ENCODE peak calls at places on chromosome 13, in nine cellular contexts. One of them, this sample, is unnamed.

GRCh38 chr13:40981361-40981760 is 37.8 kb downstream of the ELF1 start:
- DNase-seq in colonic mucosa: no peak
- DNase-seq in right atrium auricular region: no peak
- DNase-seq in heart left ventricle: no peak
- DNase-seq in neural crest cell: no peak
- DNase-seq in Caco-2: no peak
- DNase-seq in AG09319: no peak
- DNase-seq in fibroblast of pulmonary artery: peak
- DNase-seq in cardiac fibroblast: peak
- DNase-seq in this sample: no peak

GRCh38 chr13:76991432-76991795 is 467 bp upstream of the CLN5 start:
- DNase-seq in cardiac fibroblast: no peak
- DNase-seq in neural crest cell: no peak
- DNase-seq in colonic mucosa: peak
- DNase-seq in Caco-2: no peak
- DNase-seq in AG09319: no peak
- DNase-seq in heart left ventricle: peak
- DNase-seq in right atrium auricular region: no peak
- DNase-seq in fibroblast of pulmonary artery: no peak
- DNase-seq in this sample: no peak

GRCh38 chr13:97914537-97914936 is 38.9 kb upstream of the IPO5 start:
- DNase-seq in heart left ventricle: no peak
- DNase-seq in cardiac fibroblast: peak
- DNase-seq in right atrium auricular region: no peak
- DNase-seq in AG09319: no peak
- DNase-seq in colonic mucosa: no peak
- DNase-seq in neural crest cell: no peak
- DNase-seq in fibroblast of pulmonary artery: no peak
- DNase-seq in Caco-2: no peak
- DNase-seq in this sample: no peak

GRCh38 chr13:23672616-23673015 is 102.4 kb downstream of the TNFRSF19 start:
- DNase-seq in colonic mucosa: no peak
- DNase-seq in right atrium auricular region: no peak
- DNase-seq in Caco-2: no peak
- DNase-seq in heart left ventricle: no peak
- DNase-seq in AG09319: no peak
- DNase-seq in fibroblast of pulmonary artery: peak
- DNase-seq in cardiac fibroblast: peak
- DNase-seq in neural crest cell: no peak
- DNase-seq in this sample: no peak

GRCh38 chr13:31629085-31629785 is 110.1 kb upstream of the RXFP2 start:
- DNase-seq in AG09319: no peak
- DNase-seq in neural crest cell: no peak
- DNase-seq in cardiac fibroblast: peak
- DNase-seq in fibroblast of pulmonary artery: peak
- DNase-seq in Caco-2: no peak
- DNase-seq in right atrium auricular region: no peak
- DNase-seq in colonic mucosa: no peak
- DNase-seq in heart left ventricle: no peak
- DNase-seq in this sample: no peak

GRCh38 chr13:19781526-19781925 is 1.2 kb downstream of the PSPC1 start:
- DNase-seq in cardiac fibroblast: no peak
- DNase-seq in colonic mucosa: no peak
- DNase-seq in fibroblast of pulmonary artery: peak
- DNase-seq in right atrium auricular region: no peak
- DNase-seq in AG09319: no peak
- DNase-seq in heart left ventricle: no peak
- DNase-seq in neural crest cell: no peak
- DNase-seq in Caco-2: no peak
- DNase-seq in this sample: no peak

GRCh38 chr13:99403458-99403971 is 96.3 kb upstream of the GPR183 start:
- DNase-seq in AG09319: no peak
- DNase-seq in fibroblast of pulmonary artery: no peak
- DNase-seq in neural crest cell: no peak
- DNase-seq in colonic mucosa: peak
- DNase-seq in heart left ventricle: no peak
- DNase-seq in Caco-2: no peak
- DNase-seq in cardiac fibroblast: no peak
- DNase-seq in right atrium auricular region: no peak
- DNase-seq in this sample: no peak

GRCh38 chr13:32035701-32036100 is 4.1 kb downstream of the FRY start:
- DNase-seq in AG09319: no peak
- DNase-seq in Caco-2: peak
- DNase-seq in right atrium auricular region: no peak
- DNase-seq in colonic mucosa: no peak
- DNase-seq in neural crest cell: no peak
- DNase-seq in heart left ventricle: no peak
- DNase-seq in cardiac fibroblast: no peak
- DNase-seq in fibroblast of pulmonary artery: no peak
- DNase-seq in this sample: no peak

GRCh38 chr13:113209336-113209879 is at the start of gene CUL4A:
- DNase-seq in fibroblast of pulmonary artery: peak
- DNase-seq in neural crest cell: peak
- DNase-seq in colonic mucosa: peak
- DNase-seq in AG09319: no peak
- DNase-seq in Caco-2: peak
- DNase-seq in right atrium auricular region: peak
- DNase-seq in heart left ventricle: peak
- DNase-seq in cardiac fibroblast: peak
- DNase-seq in this sample: peak

GRCh38 chr13:105474983-105475382 is 1060.5 kb downstream of the EFNB2 start:
- DNase-seq in right atrium auricular region: no peak
- DNase-seq in neural crest cell: no peak
- DNase-seq in cardiac fibroblast: no peak
- DNase-seq in heart left ventricle: no peak
- DNase-seq in fibroblast of pulmonary artery: no peak
- DNase-seq in colonic mucosa: no peak
- DNase-seq in Caco-2: no peak
- DNase-seq in AG09319: no peak
- DNase-seq in this sample: no peak

GRCh38 chr13:114067381-114067885 is 65.0 kb downstream of the RASA3 start:
- DNase-seq in fibroblast of pulmonary artery: peak
- DNase-seq in heart left ventricle: no peak
- DNase-seq in Caco-2: no peak
- DNase-seq in cardiac fibroblast: peak
- DNase-seq in neural crest cell: no peak
- DNase-seq in colonic mucosa: no peak
- DNase-seq in right atrium auricular region: no peak
- DNase-seq in AG09319: peak
- DNase-seq in this sample: no peak

GRCh38 chr13:63625869-63626268 is 2210.2 kb upstream of the PCDH20 start:
- DNase-seq in heart left ventricle: no peak
- DNase-seq in AG09319: no peak
- DNase-seq in right atrium auricular region: no peak
- DNase-seq in colonic mucosa: no peak
- DNase-seq in cardiac fibroblast: peak
- DNase-seq in neural crest cell: no peak
- DNase-seq in Caco-2: no peak
- DNase-seq in fibroblast of pulmonary artery: peak
- DNase-seq in this sample: no peak

GRCh38 chr13:59487883-59488282 is 675.8 kb downstream of the DIAPH3 start:
- DNase-seq in right atrium auricular region: no peak
- DNase-seq in AG09319: no peak
- DNase-seq in fibroblast of pulmonary artery: no peak
- DNase-seq in colonic mucosa: no peak
- DNase-seq in Caco-2: peak
- DNase-seq in neural crest cell: no peak
- DNase-seq in cardiac fibroblast: no peak
- DNase-seq in heart left ventricle: no peak
- DNase-seq in this sample: no peak

GRCh38 chr13:75016225-75016624 is 465.7 kb downstream of the TBC1D4 start:
- DNase-seq in neural crest cell: no peak
- DNase-seq in heart left ventricle: no peak
- DNase-seq in AG09319: no peak
- DNase-seq in cardiac fibroblast: peak
- DNase-seq in colonic mucosa: no peak
- DNase-seq in right atrium auricular region: no peak
- DNase-seq in Caco-2: no peak
- DNase-seq in fibroblast of pulmonary artery: no peak
- DNase-seq in this sample: no peak

GRCh38 chr13:33352520-33352919 is 67.0 kb upstream of the STARD13 start:
- DNase-seq in fibroblast of pulmonary artery: no peak
- DNase-seq in right atrium auricular region: no peak
- DNase-seq in AG09319: no peak
- DNase-seq in colonic mucosa: no peak
- DNase-seq in cardiac fibroblast: no peak
- DNase-seq in neural crest cell: no peak
- DNase-seq in Caco-2: no peak
- DNase-seq in heart left ventricle: no peak
- DNase-seq in this sample: no peak

GRCh38 chr13:33349996-33350826 is 64.7 kb upstream of the STARD13 start:
- DNase-seq in cardiac fibroblast: peak
- DNase-seq in Caco-2: peak
- DNase-seq in fibroblast of pulmonary artery: peak
- DNase-seq in colonic mucosa: peak
- DNase-seq in AG09319: no peak
- DNase-seq in neural crest cell: peak
- DNase-seq in heart left ventricle: peak
- DNase-seq in right atrium auricular region: no peak
- DNase-seq in this sample: peak

GRCh38 chr13:33349314-33349995 is 63.9 kb upstream of the STARD13 start:
- DNase-seq in Caco-2: no peak
- DNase-seq in colonic mucosa: peak
- DNase-seq in cardiac fibroblast: peak
- DNase-seq in fibroblast of pulmonary artery: no peak
- DNase-seq in AG09319: no peak
- DNase-seq in neural crest cell: no peak
- DNase-seq in heart left ventricle: peak
- DNase-seq in right atrium auricular region: no peak
- DNase-seq in this sample: peak

GRCh38 chr13:33352023-33352422 is 66.5 kb upstream of the STARD13 start:
- DNase-seq in cardiac fibroblast: no peak
- DNase-seq in fibroblast of pulmonary artery: no peak
- DNase-seq in heart left ventricle: no peak
- DNase-seq in neural crest cell: no peak
- DNase-seq in colonic mucosa: no peak
- DNase-seq in right atrium auricular region: no peak
- DNase-seq in Caco-2: no peak
- DNase-seq in AG09319: no peak
- DNase-seq in this sample: no peak

GRCh38 chr13:33351324-33351723 is 65.8 kb upstream of the STARD13 start:
- DNase-seq in Caco-2: no peak
- DNase-seq in heart left ventricle: no peak
- DNase-seq in fibroblast of pulmonary artery: peak
- DNase-seq in neural crest cell: no peak
- DNase-seq in colonic mucosa: peak
- DNase-seq in AG09319: peak
- DNase-seq in cardiac fibroblast: peak
- DNase-seq in right atrium auricular region: no peak
- DNase-seq in this sample: no peak
- TF ChIP-seq CTCF in Caco-2: no peak
- TF ChIP-seq CTCF in heart left ventricle: no peak
- TF ChIP-seq CTCF in fibroblast of pulmonary artery: peak
- TF ChIP-seq CTCF in neural crest cell: no peak
- TF ChIP-seq CTCF in colonic mucosa: peak
- TF ChIP-seq CTCF in AG09319: no peak
- TF ChIP-seq CTCF in cardiac fibroblast: peak
- TF ChIP-seq CTCF in right atrium auricular region: no peak
- TF ChIP-seq CTCF in this sample: no peak

GRCh38 chr13:37966266-37966665 is 96.7 kb upstream of the TRPC4 start:
- DNase-seq in colonic mucosa: no peak
- DNase-seq in fibroblast of pulmonary artery: no peak
- DNase-seq in right atrium auricular region: no peak
- DNase-seq in heart left ventricle: no peak
- DNase-seq in AG09319: no peak
- DNase-seq in neural crest cell: no peak
- DNase-seq in cardiac fibroblast: no peak
- DNase-seq in Caco-2: no peak
- DNase-seq in this sample: no peak

GRCh38 chr13:37959284-37959683 is 89.7 kb upstream of the TRPC4 start:
- DNase-seq in right atrium auricular region: no peak
- DNase-seq in AG09319: no peak
- DNase-seq in neural crest cell: no peak
- DNase-seq in fibroblast of pulmonary artery: no peak
- DNase-seq in Caco-2: no peak
- DNase-seq in heart left ventricle: no peak
- DNase-seq in colonic mucosa: no peak
- DNase-seq in cardiac fibroblast: no peak
- DNase-seq in this sample: no peak

GRCh38 chr13:37956536-37956935 is 87.0 kb upstream of the TRPC4 start:
- DNase-seq in fibroblast of pulmonary artery: no peak
- DNase-seq in neural crest cell: no peak
- DNase-seq in cardiac fibroblast: no peak
- DNase-seq in colonic mucosa: no peak
- DNase-seq in right atrium auricular region: no peak
- DNase-seq in heart left ventricle: no peak
- DNase-seq in Caco-2: no peak
- DNase-seq in AG09319: no peak
- DNase-seq in this sample: no peak

GRCh38 chr13:37960427-37960826 is 90.9 kb upstream of the TRPC4 start:
- DNase-seq in fibroblast of pulmonary artery: peak
- DNase-seq in cardiac fibroblast: peak
- DNase-seq in heart left ventricle: no peak
- DNase-seq in right atrium auricular region: no peak
- DNase-seq in colonic mucosa: no peak
- DNase-seq in neural crest cell: no peak
- DNase-seq in Caco-2: peak
- DNase-seq in AG09319: no peak
- DNase-seq in this sample: no peak
- TF ChIP-seq CTCF in fibroblast of pulmonary artery: peak
- TF ChIP-seq CTCF in cardiac fibroblast: peak
- TF ChIP-seq CTCF in heart left ventricle: no peak
- TF ChIP-seq CTCF in right atrium auricular region: no peak
- TF ChIP-seq CTCF in colonic mucosa: no peak
- TF ChIP-seq CTCF in neural crest cell: peak
- TF ChIP-seq CTCF in Caco-2: peak
- TF ChIP-seq CTCF in AG09319: no peak
- TF ChIP-seq CTCF in this sample: peak

GRCh38 chr13:102571075-102571474 is 25.7 kb upstream of the TPP2 start:
- DNase-seq in AG09319: no peak
- DNase-seq in right atrium auricular region: no peak
- DNase-seq in fibroblast of pulmonary artery: no peak
- DNase-seq in neural crest cell: no peak
- DNase-seq in cardiac fibroblast: no peak
- DNase-seq in Caco-2: peak
- DNase-seq in heart left ventricle: no peak
- DNase-seq in colonic mucosa: no peak
- DNase-seq in this sample: peak
- TF ChIP-seq CTCF in AG09319: no peak
- TF ChIP-seq CTCF in right atrium auricular region: no peak
- TF ChIP-seq CTCF in fibroblast of pulmonary artery: no peak
- TF ChIP-seq CTCF in neural crest cell: peak
- TF ChIP-seq CTCF in cardiac fibroblast: no peak
- TF ChIP-seq CTCF in Caco-2: peak
- TF ChIP-seq CTCF in heart left ventricle: no peak
- TF ChIP-seq CTCF in colonic mucosa: no peak
- TF ChIP-seq CTCF in this sample: peak

DNA sequence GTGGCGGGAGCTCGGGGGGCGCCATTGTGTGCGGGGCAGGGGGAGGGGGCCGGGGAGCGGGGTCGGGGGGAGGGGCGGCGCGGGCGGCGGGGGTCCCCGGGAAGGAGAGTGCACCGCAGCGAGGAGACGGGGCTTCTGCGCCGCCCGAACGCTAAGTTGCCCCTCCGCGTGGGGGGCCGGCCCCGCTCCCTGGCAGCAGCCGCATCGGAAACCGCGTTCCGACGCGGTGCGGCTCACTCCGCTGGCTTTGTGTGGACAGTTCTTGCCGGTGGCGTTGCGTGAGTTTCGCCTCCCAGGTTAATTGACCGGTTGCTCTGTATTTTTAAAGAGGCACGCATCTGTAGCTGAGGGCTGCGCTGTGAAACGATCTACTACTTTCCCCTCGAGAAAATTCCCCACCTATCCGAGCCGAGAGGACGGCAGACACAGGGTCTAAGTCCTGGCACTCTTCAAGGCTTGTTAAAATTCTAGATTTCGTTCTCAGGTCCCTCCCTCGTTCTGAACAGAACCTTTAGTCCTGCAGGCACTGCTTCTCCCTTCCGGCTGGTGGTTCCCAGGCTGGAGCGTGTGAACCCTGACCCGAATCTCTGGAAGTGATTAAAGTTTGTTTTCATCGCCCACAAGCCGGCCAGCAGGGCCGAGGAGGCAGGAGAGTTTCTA is 861 bp downstream of the ARHGEF7 start:
- DNase-seq in neural crest cell: peak
- DNase-seq in cardiac fibroblast: peak
- DNase-seq in AG09319: peak
- DNase-seq in right atrium auricular region: no peak
- DNase-seq in fibroblast of pulmonary artery: peak
- DNase-seq in Caco-2: no peak
- DNase-seq in heart left ventricle: peak
- DNase-seq in colonic mucosa: no peak
- DNase-seq in this sample: no peak
- TF ChIP-seq CTCF in neural crest cell: no peak
- TF ChIP-seq CTCF in cardiac fibroblast: no peak
- TF ChIP-seq CTCF in AG09319: no peak
- TF ChIP-seq CTCF in right atrium auricular region: no peak
- TF ChIP-seq CTCF in fibroblast of pulmonary artery: no peak
- TF ChIP-seq CTCF in Caco-2: no peak
- TF ChIP-seq CTCF in heart left ventricle: no peak
- TF ChIP-seq CTCF in colonic mucosa: no peak
- TF ChIP-seq CTCF in this sample: no peak

This sample was measured in H9.